ENCODE peak calls at places on chromosomes 13 and 19, in six cellular contexts. One of them, this sample, is unnamed.

GRCh38 chr13:48000559-48001126 is 430 bp downstream of the SUCLA2 start:
- DNase-seq in cardiac septum: peak
- DNase-seq in stimulated activated CD4-positive, alpha-beta T cell treated with anti-CD3 and anti-CD28 coated beads, Interleukin-1b, Interleukin-23, amount 100 ng/mL, for 48 hours: peak
- DNase-seq in HEK293T: peak
- DNase-seq in posterior cingulate gyrus: no peak
- DNase-seq in AG10803: no peak
- DNase-seq in this sample: no peak

GRCh38 chr13:43780666-43781065 is 6.1 kb downstream of the ENOX1 start:
- DNase-seq in cardiac septum: no peak
- DNase-seq in stimulated activated CD4-positive, alpha-beta T cell treated with anti-CD3 and anti-CD28 coated beads, Interleukin-1b, Interleukin-23, amount 100 ng/mL, for 48 hours: no peak
- DNase-seq in HEK293T: no peak
- DNase-seq in posterior cingulate gyrus: no peak
- DNase-seq in AG10803: no peak
- DNase-seq in this sample: no peak

GRCh38 chr13:97933736-97934135 is 19.7 kb upstream of the IPO5 start:
- DNase-seq in cardiac septum: no peak
- DNase-seq in stimulated activated CD4-positive, alpha-beta T cell treated with anti-CD3 and anti-CD28 coated beads, Interleukin-1b, Interleukin-23, amount 100 ng/mL, for 48 hours: no peak
- DNase-seq in HEK293T: no peak
- DNase-seq in posterior cingulate gyrus: no peak
- DNase-seq in AG10803: no peak
- DNase-seq in this sample: no peak

GRCh38 chr13:52806029-52806428 is 42.4 kb downstream of the PCDH8 start:
- DNase-seq in cardiac septum: no peak
- DNase-seq in stimulated activated CD4-positive, alpha-beta T cell treated with anti-CD3 and anti-CD28 coated beads, Interleukin-1b, Interleukin-23, amount 100 ng/mL, for 48 hours: no peak
- DNase-seq in HEK293T: no peak
- DNase-seq in posterior cingulate gyrus: no peak
- DNase-seq in AG10803: no peak
- DNase-seq in this sample: no peak

GRCh38 chr13:70310720-70311119 is 202.5 kb upstream of the KLHL1 start:
- DNase-seq in cardiac septum: no peak
- DNase-seq in stimulated activated CD4-positive, alpha-beta T cell treated with anti-CD3 and anti-CD28 coated beads, Interleukin-1b, Interleukin-23, amount 100 ng/mL, for 48 hours: no peak
- DNase-seq in HEK293T: peak
- DNase-seq in posterior cingulate gyrus: no peak
- DNase-seq in AG10803: no peak
- DNase-seq in this sample: peak

GRCh38 chr13:40813662-40814454 is 24.4 kb downstream of the SLC25A15 start:
- DNase-seq in cardiac septum: no peak
- DNase-seq in stimulated activated CD4-positive, alpha-beta T cell treated with anti-CD3 and anti-CD28 coated beads, Interleukin-1b, Interleukin-23, amount 100 ng/mL, for 48 hours: no peak
- DNase-seq in HEK293T: peak
- DNase-seq in posterior cingulate gyrus: no peak
- DNase-seq in AG10803: no peak
- DNase-seq in this sample: no peak

GRCh38 chr13:79295906-79296564 is 110.0 kb downstream of the RBM26 start:
- DNase-seq in cardiac septum: no peak
- DNase-seq in stimulated activated CD4-positive, alpha-beta T cell treated with anti-CD3 and anti-CD28 coated beads, Interleukin-1b, Interleukin-23, amount 100 ng/mL, for 48 hours: no peak
- DNase-seq in HEK293T: no peak
- DNase-seq in posterior cingulate gyrus: no peak
- DNase-seq in AG10803: no peak
- DNase-seq in this sample: no peak

GRCh38 chr13:97005631-97006262 is 11.5 kb upstream of the OXGR1 start:
- DNase-seq in cardiac septum: no peak
- DNase-seq in stimulated activated CD4-positive, alpha-beta T cell treated with anti-CD3 and anti-CD28 coated beads, Interleukin-1b, Interleukin-23, amount 100 ng/mL, for 48 hours: no peak
- DNase-seq in HEK293T: no peak
- DNase-seq in posterior cingulate gyrus: no peak
- DNase-seq in AG10803: peak
- DNase-seq in this sample: no peak

GRCh38 chr19:30207357-30207756 is 164.8 kb upstream of the ZNF536 start:
- DNase-seq in cardiac septum: peak
- DNase-seq in stimulated activated CD4-positive, alpha-beta T cell treated with anti-CD3 and anti-CD28 coated beads, Interleukin-1b, Interleukin-23, amount 100 ng/mL, for 48 hours: no peak
- DNase-seq in HEK293T: no peak
- DNase-seq in posterior cingulate gyrus: no peak
- DNase-seq in AG10803: no peak
- DNase-seq in this sample: no peak

GRCh38 chr13:106449096-106449495 is 86.4 kb downstream of the EFNB2 start:
- DNase-seq in cardiac septum: no peak
- DNase-seq in stimulated activated CD4-positive, alpha-beta T cell treated with anti-CD3 and anti-CD28 coated beads, Interleukin-1b, Interleukin-23, amount 100 ng/mL, for 48 hours: no peak
- DNase-seq in HEK293T: no peak
- DNase-seq in posterior cingulate gyrus: no peak
- DNase-seq in AG10803: no peak
- DNase-seq in this sample: no peak

GRCh38 chr19:14102756-14103155 is 12.2 kb upstream of the SAMD1 start:
- DNase-seq in cardiac septum: no peak
- DNase-seq in stimulated activated CD4-positive, alpha-beta T cell treated with anti-CD3 and anti-CD28 coated beads, Interleukin-1b, Interleukin-23, amount 100 ng/mL, for 48 hours: no peak
- DNase-seq in HEK293T: no peak
- DNase-seq in posterior cingulate gyrus: no peak
- DNase-seq in AG10803: no peak
- DNase-seq in this sample: no peak

GRCh38 chr13:110264685-110265275 is 42.2 kb downstream of the COL4A1 start:
- DNase-seq in cardiac septum: no peak
- DNase-seq in stimulated activated CD4-positive, alpha-beta T cell treated with anti-CD3 and anti-CD28 coated beads, Interleukin-1b, Interleukin-23, amount 100 ng/mL, for 48 hours: no peak
- DNase-seq in HEK293T: no peak
- DNase-seq in posterior cingulate gyrus: no peak
- DNase-seq in AG10803: no peak
- DNase-seq in this sample: no peak

GRCh38 chr19:12946092-12946845 is 607 bp downstream of the RAD23A start:
- DNase-seq in cardiac septum: no peak
- DNase-seq in stimulated activated CD4-positive, alpha-beta T cell treated with anti-CD3 and anti-CD28 coated beads, Interleukin-1b, Interleukin-23, amount 100 ng/mL, for 48 hours: peak
- DNase-seq in HEK293T: peak
- DNase-seq in posterior cingulate gyrus: peak
- DNase-seq in AG10803: peak
- DNase-seq in this sample: peak

GRCh38 chr13:47303626-47304025 is 406.8 kb upstream of the HTR2A start:
- DNase-seq in cardiac septum: no peak
- DNase-seq in stimulated activated CD4-positive, alpha-beta T cell treated with anti-CD3 and anti-CD28 coated beads, Interleukin-1b, Interleukin-23, amount 100 ng/mL, for 48 hours: no peak
- DNase-seq in HEK293T: no peak
- DNase-seq in posterior cingulate gyrus: no peak
- DNase-seq in AG10803: no peak
- DNase-seq in this sample: no peak

GRCh38 chr19:19185853-19186728 is 5.9 kb downstream of the BORCS8 start:
- DNase-seq in cardiac septum: no peak
- DNase-seq in stimulated activated CD4-positive, alpha-beta T cell treated with anti-CD3 and anti-CD28 coated beads, Interleukin-1b, Interleukin-23, amount 100 ng/mL, for 48 hours: peak
- DNase-seq in HEK293T: peak
- DNase-seq in posterior cingulate gyrus: no peak
- DNase-seq in AG10803: peak
- DNase-seq in this sample: peak

GRCh38 chr13:30743319-30744055 is 8.1 kb downstream of the ALOX5AP start:
- DNase-seq in cardiac septum: no peak
- DNase-seq in stimulated activated CD4-positive, alpha-beta T cell treated with anti-CD3 and anti-CD28 coated beads, Interleukin-1b, Interleukin-23, amount 100 ng/mL, for 48 hours: no peak
- DNase-seq in HEK293T: no peak
- DNase-seq in posterior cingulate gyrus: no peak
- DNase-seq in AG10803: peak
- DNase-seq in this sample: no peak

GRCh38 chr19:31674503-31675186 is 325.4 kb upstream of the TSHZ3 start:
- DNase-seq in cardiac septum: no peak
- DNase-seq in stimulated activated CD4-positive, alpha-beta T cell treated with anti-CD3 and anti-CD28 coated beads, Interleukin-1b, Interleukin-23, amount 100 ng/mL, for 48 hours: no peak
- DNase-seq in HEK293T: no peak
- DNase-seq in posterior cingulate gyrus: no peak
- DNase-seq in AG10803: peak
- DNase-seq in this sample: no peak

GRCh38 chr13:47250141-47250540 is 353.3 kb upstream of the HTR2A start:
- DNase-seq in cardiac septum: no peak
- DNase-seq in stimulated activated CD4-positive, alpha-beta T cell treated with anti-CD3 and anti-CD28 coated beads, Interleukin-1b, Interleukin-23, amount 100 ng/mL, for 48 hours: no peak
- DNase-seq in HEK293T: no peak
- DNase-seq in posterior cingulate gyrus: no peak
- DNase-seq in AG10803: peak
- DNase-seq in this sample: no peak

GRCh38 chr19:53467138-53467502 is 413 bp upstream of the ZNF813 start:
- DNase-seq in cardiac septum: no peak
- DNase-seq in stimulated activated CD4-positive, alpha-beta T cell treated with anti-CD3 and anti-CD28 coated beads, Interleukin-1b, Interleukin-23, amount 100 ng/mL, for 48 hours: no peak
- DNase-seq in HEK293T: no peak
- DNase-seq in posterior cingulate gyrus: peak
- DNase-seq in AG10803: no peak
- DNase-seq in this sample: no peak

GRCh38 chr13:66508153-66508909 is 721.8 kb downstream of the PCDH9 start:
- DNase-seq in cardiac septum: no peak
- DNase-seq in stimulated activated CD4-positive, alpha-beta T cell treated with anti-CD3 and anti-CD28 coated beads, Interleukin-1b, Interleukin-23, amount 100 ng/mL, for 48 hours: no peak
- DNase-seq in HEK293T: no peak
- DNase-seq in posterior cingulate gyrus: no peak
- DNase-seq in AG10803: no peak
- DNase-seq in this sample: no peak

GRCh38 chr13:21218351-21219043 is 42.0 kb downstream of the MRPL57 start:
- DNase-seq in cardiac septum: no peak
- DNase-seq in stimulated activated CD4-positive, alpha-beta T cell treated with anti-CD3 and anti-CD28 coated beads, Interleukin-1b, Interleukin-23, amount 100 ng/mL, for 48 hours: no peak
- DNase-seq in HEK293T: no peak
- DNase-seq in posterior cingulate gyrus: no peak
- DNase-seq in AG10803: peak
- DNase-seq in this sample: no peak

GRCh38 chr13:36357231-36357630 is 11.0 kb upstream of the SPART start:
- DNase-seq in cardiac septum: no peak
- DNase-seq in stimulated activated CD4-positive, alpha-beta T cell treated with anti-CD3 and anti-CD28 coated beads, Interleukin-1b, Interleukin-23, amount 100 ng/mL, for 48 hours: no peak
- DNase-seq in HEK293T: no peak
- DNase-seq in posterior cingulate gyrus: no peak
- DNase-seq in AG10803: no peak
- DNase-seq in this sample: no peak

GRCh38 chr19:16618248-16618647 is 9.8 kb downstream of the MED26 start:
- DNase-seq in cardiac septum: no peak
- DNase-seq in stimulated activated CD4-positive, alpha-beta T cell treated with anti-CD3 and anti-CD28 coated beads, Interleukin-1b, Interleukin-23, amount 100 ng/mL, for 48 hours: no peak
- DNase-seq in HEK293T: no peak
- DNase-seq in posterior cingulate gyrus: no peak
- DNase-seq in AG10803: no peak
- DNase-seq in this sample: no peak

GRCh38 chr19:6018786-6019185 is 40.8 kb upstream of the RANBP3 start:
- DNase-seq in cardiac septum: no peak
- DNase-seq in stimulated activated CD4-positive, alpha-beta T cell treated with anti-CD3 and anti-CD28 coated beads, Interleukin-1b, Interleukin-23, amount 100 ng/mL, for 48 hours: no peak
- DNase-seq in HEK293T: no peak
- DNase-seq in posterior cingulate gyrus: no peak
- DNase-seq in AG10803: no peak
- DNase-seq in this sample: no peak

GRCh38 chr19:11017275-11018035 is 56.6 kb downstream of the SMARCA4 start:
- DNase-seq in cardiac septum: no peak
- DNase-seq in stimulated activated CD4-positive, alpha-beta T cell treated with anti-CD3 and anti-CD28 coated beads, Interleukin-1b, Interleukin-23, amount 100 ng/mL, for 48 hours: no peak
- DNase-seq in HEK293T: no peak
- DNase-seq in posterior cingulate gyrus: no peak
- DNase-seq in AG10803: no peak
- DNase-seq in this sample: no peak

GRCh38 chr19:45607071-45608029 is 5.3 kb upstream of the GPR4 start:
- DNase-seq in cardiac septum: peak
- DNase-seq in stimulated activated CD4-positive, alpha-beta T cell treated with anti-CD3 and anti-CD28 coated beads, Interleukin-1b, Interleukin-23, amount 100 ng/mL, for 48 hours: peak
- DNase-seq in HEK293T: peak
- DNase-seq in posterior cingulate gyrus: peak
- DNase-seq in AG10803: peak
- DNase-seq in this sample: peak

GRCh38 chr13:29771247-29771646 is 79.2 kb downstream of the UBL3 start:
- DNase-seq in cardiac septum: no peak
- DNase-seq in stimulated activated CD4-positive, alpha-beta T cell treated with anti-CD3 and anti-CD28 coated beads, Interleukin-1b, Interleukin-23, amount 100 ng/mL, for 48 hours: no peak
- DNase-seq in HEK293T: no peak
- DNase-seq in posterior cingulate gyrus: no peak
- DNase-seq in AG10803: peak
- DNase-seq in this sample: no peak

GRCh38 chr19:13668964-13669363 is 95.4 kb upstream of the MRI1 start:
- DNase-seq in cardiac septum: no peak
- DNase-seq in stimulated activated CD4-positive, alpha-beta T cell treated with anti-CD3 and anti-CD28 coated beads, Interleukin-1b, Interleukin-23, amount 100 ng/mL, for 48 hours: no peak
- DNase-seq in HEK293T: no peak
- DNase-seq in posterior cingulate gyrus: no peak
- DNase-seq in AG10803: no peak
- DNase-seq in this sample: no peak

GRCh38 chr19:35518313-35518712 is 4.9 kb upstream of the DMKN start:
- DNase-seq in cardiac septum: no peak
- DNase-seq in stimulated activated CD4-positive, alpha-beta T cell treated with anti-CD3 and anti-CD28 coated beads, Interleukin-1b, Interleukin-23, amount 100 ng/mL, for 48 hours: no peak
- DNase-seq in HEK293T: no peak
- DNase-seq in posterior cingulate gyrus: no peak
- DNase-seq in AG10803: peak
- DNase-seq in this sample: no peak

GRCh38 chr13:46113596-46113995 is 8.8 kb upstream of the CPB2 start:
- DNase-seq in cardiac septum: no peak
- DNase-seq in stimulated activated CD4-positive, alpha-beta T cell treated with anti-CD3 and anti-CD28 coated beads, Interleukin-1b, Interleukin-23, amount 100 ng/mL, for 48 hours: no peak
- DNase-seq in HEK293T: no peak
- DNase-seq in posterior cingulate gyrus: no peak
- DNase-seq in AG10803: no peak
- DNase-seq in this sample: no peak

GRCh38 chr13:42753697-42754096 is 27.7 kb upstream of the FAM216B start:
- DNase-seq in cardiac septum: no peak
- DNase-seq in stimulated activated CD4-positive, alpha-beta T cell treated with anti-CD3 and anti-CD28 coated beads, Interleukin-1b, Interleukin-23, amount 100 ng/mL, for 48 hours: no peak
- DNase-seq in HEK293T: no peak
- DNase-seq in posterior cingulate gyrus: no peak
- DNase-seq in AG10803: no peak
- DNase-seq in this sample: no peak

GRCh38 chr19:7863157-7863970 is 10.8 kb downstream of the PRR36 start:
- DNase-seq in cardiac septum: no peak
- DNase-seq in stimulated activated CD4-positive, alpha-beta T cell treated with anti-CD3 and anti-CD28 coated beads, Interleukin-1b, Interleukin-23, amount 100 ng/mL, for 48 hours: no peak
- DNase-seq in HEK293T: no peak
- DNase-seq in posterior cingulate gyrus: no peak
- DNase-seq in AG10803: no peak
- DNase-seq in this sample: no peak

GRCh38 chr19:49677232-49677881 is at the start of gene PRMT1:
- DNase-seq in cardiac septum: no peak
- DNase-seq in stimulated activated CD4-positive, alpha-beta T cell treated with anti-CD3 and anti-CD28 coated beads, Interleukin-1b, Interleukin-23, amount 100 ng/mL, for 48 hours: peak
- DNase-seq in HEK293T: peak
- DNase-seq in posterior cingulate gyrus: peak
- DNase-seq in AG10803: no peak
- DNase-seq in this sample: peak

GRCh38 chr13:32087955-32088747 is 56.6 kb downstream of the FRY start:
- DNase-seq in cardiac septum: no peak
- DNase-seq in stimulated activated CD4-positive, alpha-beta T cell treated with anti-CD3 and anti-CD28 coated beads, Interleukin-1b, Interleukin-23, amount 100 ng/mL, for 48 hours: no peak
- DNase-seq in HEK293T: no peak
- DNase-seq in posterior cingulate gyrus: no peak
- DNase-seq in AG10803: peak
- DNase-seq in this sample: no peak

GRCh38 chr19:38093587-38093986 is 130.4 kb downstream of the DPF1 start:
- DNase-seq in cardiac septum: peak
- DNase-seq in stimulated activated CD4-positive, alpha-beta T cell treated with anti-CD3 and anti-CD28 coated beads, Interleukin-1b, Interleukin-23, amount 100 ng/mL, for 48 hours: no peak
- DNase-seq in HEK293T: no peak
- DNase-seq in posterior cingulate gyrus: peak
- DNase-seq in AG10803: no peak
- DNase-seq in this sample: no peak

GRCh38 chr19:46065486-46065885 is 24.7 kb upstream of the IGFL4 start:
- DNase-seq in cardiac septum: no peak
- DNase-seq in stimulated activated CD4-positive, alpha-beta T cell treated with anti-CD3 and anti-CD28 coated beads, Interleukin-1b, Interleukin-23, amount 100 ng/mL, for 48 hours: no peak
- DNase-seq in HEK293T: no peak
- DNase-seq in posterior cingulate gyrus: no peak
- DNase-seq in AG10803: peak
- DNase-seq in this sample: no peak

GRCh38 chr19:55549500-55550320 is 4.4 kb upstream of the SBK3 start:
- DNase-seq in cardiac septum: no peak
- DNase-seq in stimulated activated CD4-positive, alpha-beta T cell treated with anti-CD3 and anti-CD28 coated beads, Interleukin-1b, Interleukin-23, amount 100 ng/mL, for 48 hours: no peak
- DNase-seq in HEK293T: no peak
- DNase-seq in posterior cingulate gyrus: no peak
- DNase-seq in AG10803: peak
- DNase-seq in this sample: peak

GRCh38 chr13:93226623-93227279 is at the start of gene GPC6:
- DNase-seq in cardiac septum: no peak
- DNase-seq in stimulated activated CD4-positive, alpha-beta T cell treated with anti-CD3 and anti-CD28 coated beads, Interleukin-1b, Interleukin-23, amount 100 ng/mL, for 48 hours: no peak
- DNase-seq in HEK293T: peak
- DNase-seq in posterior cingulate gyrus: peak
- DNase-seq in AG10803: peak
- DNase-seq in this sample: peak

GRCh38 chr19:49196527-49197240 is 39.1 kb downstream of the TRPM4 start:
- DNase-seq in cardiac septum: peak
- DNase-seq in stimulated activated CD4-positive, alpha-beta T cell treated with anti-CD3 and anti-CD28 coated beads, Interleukin-1b, Interleukin-23, amount 100 ng/mL, for 48 hours: no peak
- DNase-seq in HEK293T: no peak
- DNase-seq in posterior cingulate gyrus: peak
- DNase-seq in AG10803: no peak
- DNase-seq in this sample: no peak

This sample was measured in neural crest cell.